ENCODE peak calls at places on chromosomes 4 and X, in seven cellular contexts. One of them, this sample, is unnamed.

GRCh38 chr4:29717658-29718057 is 1002.5 kb upstream of the PCDH7 start:
- DNase-seq in epithelial cell of esophagus: peak; percentile 61
- DNase-seq in ureter: no peak
- DNase-seq in stomach: no peak
- DNase-seq in CD8-positive, alpha-beta T cell: no peak
- DNase-seq in endothelial cell: no peak
- DNase-seq in neural crest cell: no peak
- DNase-seq in this sample: no peak

GRCh38 chrX:77679145-77679544 is 106.9 kb downstream of the ATRX start:
- DNase-seq in endothelial cell: no peak
- DNase-seq in epithelial cell of esophagus: no peak
- DNase-seq in stomach: no peak
- DNase-seq in ureter: no peak
- DNase-seq in CD8-positive, alpha-beta T cell: no peak
- DNase-seq in neural crest cell: no peak
- DNase-seq in this sample: no peak

GRCh38 chr4:19399001-19399400 is 852.7 kb upstream of the SLIT2 start:
- DNase-seq in endothelial cell: no peak
- DNase-seq in epithelial cell of esophagus: no peak
- DNase-seq in stomach: no peak
- DNase-seq in neural crest cell: no peak
- DNase-seq in CD8-positive, alpha-beta T cell: no peak
- DNase-seq in ureter: no peak
- DNase-seq in this sample: peak; percentile 4

GRCh38 chr4:80202190-80202711 is 4.9 kb downstream of the PRDM8 start:
- DNase-seq in ureter: peak; percentile 87
- DNase-seq in stomach: peak; percentile 87
- DNase-seq in CD8-positive, alpha-beta T cell: peak; percentile 86
- DNase-seq in epithelial cell of esophagus: peak; percentile 80
- DNase-seq in neural crest cell: peak; percentile 77
- DNase-seq in endothelial cell: peak; percentile 93
- DNase-seq in this sample: peak; percentile 71

GRCh38 chr4:164251257-164251656 is 502.7 kb upstream of the SMIM31 start:
- DNase-seq in ureter: no peak
- DNase-seq in epithelial cell of esophagus: no peak
- DNase-seq in stomach: no peak
- DNase-seq in endothelial cell: no peak
- DNase-seq in neural crest cell: peak; percentile 4
- DNase-seq in CD8-positive, alpha-beta T cell: no peak
- DNase-seq in this sample: no peak

GRCh38 chrX:2549874-2550273 is 49.1 kb upstream of the DHRSX start:
- DNase-seq in CD8-positive, alpha-beta T cell: no peak
- DNase-seq in endothelial cell: no peak
- DNase-seq in neural crest cell: no peak
- DNase-seq in epithelial cell of esophagus: no peak
- DNase-seq in ureter: no peak
- DNase-seq in stomach: no peak
- DNase-seq in this sample: no peak

GRCh38 chr4:31294655-31295054 is 574.5 kb downstream of the PCDH7 start:
- DNase-seq in ureter: no peak
- DNase-seq in stomach: no peak
- DNase-seq in neural crest cell: no peak
- DNase-seq in endothelial cell: no peak
- DNase-seq in CD8-positive, alpha-beta T cell: no peak
- DNase-seq in epithelial cell of esophagus: no peak
- DNase-seq in this sample: no peak

GRCh38 chr4:162163892-162164759 is at the start of gene FSTL5:
- DNase-seq in epithelial cell of esophagus: peak; percentile 95
- DNase-seq in stomach: peak; percentile 66
- DNase-seq in ureter: peak; percentile 45
- DNase-seq in CD8-positive, alpha-beta T cell: no peak
- DNase-seq in neural crest cell: peak; percentile 86
- DNase-seq in endothelial cell: peak; percentile 87
- DNase-seq in this sample: peak; percentile 71

GRCh38 chr4:108885211-108885610 is 122.4 kb upstream of the ETNPPL start:
- DNase-seq in endothelial cell: no peak
- DNase-seq in stomach: no peak
- DNase-seq in neural crest cell: no peak
- DNase-seq in CD8-positive, alpha-beta T cell: no peak
- DNase-seq in ureter: no peak
- DNase-seq in epithelial cell of esophagus: no peak
- DNase-seq in this sample: no peak